ENCODE peak calls at places on chromosomes 6 and 20, in six cellular contexts. One of them, this sample, is unnamed.

GRCh38 chr6:21587925-21588811 is 5.4 kb upstream of the SOX4 start:
- DNase-seq in IMR-90: peak; percentile 44
- DNase-seq in trophoblast cell: no peak
- DNase-seq in neuronal stem cell: peak; percentile 73
- DNase-seq in H9: peak; percentile 60
- DNase-seq in H1: peak; percentile 79
- DNase-seq in this sample: peak; percentile 85

GRCh38 chr6:38065734-38066133 is 246.2 kb downstream of the ZFAND3 start:
- DNase-seq in trophoblast cell: no peak
- DNase-seq in H1: no peak
- DNase-seq in IMR-90: no peak
- DNase-seq in neuronal stem cell: no peak
- DNase-seq in H9: no peak
- DNase-seq in this sample: no peak

GRCh38 chr6:3335169-3335568 is 76.4 kb downstream of the PSMG4 start:
- DNase-seq in neuronal stem cell: no peak
- DNase-seq in IMR-90: no peak
- DNase-seq in trophoblast cell: no peak
- DNase-seq in H1: no peak
- DNase-seq in H9: peak; percentile 21
- DNase-seq in this sample: no peak

GRCh38 chr6:113732384-113732966 is 124.7 kb upstream of the MARCKS start:
- DNase-seq in IMR-90: peak; percentile 14
- DNase-seq in neuronal stem cell: peak; percentile 60
- DNase-seq in H1: peak; percentile 28
- DNase-seq in H9: no peak
- DNase-seq in trophoblast cell: no peak
- DNase-seq in this sample: peak; percentile 45

GRCh38 chr6:157989541-157990289 is 8.1 kb downstream of the SYNJ2 start:
- DNase-seq in neuronal stem cell: no peak
- DNase-seq in trophoblast cell: no peak
- DNase-seq in H1: no peak
- DNase-seq in H9: no peak
- DNase-seq in IMR-90: peak; percentile 65
- DNase-seq in this sample: peak; percentile 33

GRCh38 chr6:133854633-133855598 is 34.0 kb upstream of the TCF21 start:
- DNase-seq in H9: peak; percentile 60
- DNase-seq in H1: peak; percentile 74
- DNase-seq in IMR-90: no peak
- DNase-seq in neuronal stem cell: peak; percentile 29
- DNase-seq in trophoblast cell: no peak
- DNase-seq in this sample: peak; percentile 40

GRCh38 chr20:3167738-3168078 is 5.6 kb downstream of the LZTS3 start:
- DNase-seq in H9: no peak
- DNase-seq in H1: no peak
- DNase-seq in neuronal stem cell: no peak
- DNase-seq in IMR-90: no peak
- DNase-seq in trophoblast cell: no peak
- DNase-seq in this sample: no peak

GRCh38 chr6:20542927-20543602 is 8.8 kb downstream of the CDKAL1 start:
- DNase-seq in neuronal stem cell: no peak
- DNase-seq in IMR-90: peak; percentile 84
- DNase-seq in H1: no peak
- DNase-seq in trophoblast cell: peak; percentile 15
- DNase-seq in H9: no peak
- DNase-seq in this sample: peak; percentile 62

GRCh38 chr6:143961868-143962643 is 46.0 kb downstream of the PLAGL1 start:
- DNase-seq in H1: no peak
- DNase-seq in IMR-90: no peak
- DNase-seq in H9: no peak
- DNase-seq in neuronal stem cell: peak; percentile 69
- DNase-seq in trophoblast cell: no peak
- DNase-seq in this sample: no peak

GRCh38 chr6:159979136-159979874 is 10.4 kb downstream of the IGF2R start:
- DNase-seq in neuronal stem cell: no peak
- DNase-seq in H1: no peak
- DNase-seq in trophoblast cell: peak; percentile 76
- DNase-seq in IMR-90: peak; percentile 37
- DNase-seq in H9: no peak
- DNase-seq in this sample: peak; percentile 63

GRCh38 chr20:7333846-7334245 is 566.4 kb downstream of the BMP2 start:
- DNase-seq in H1: no peak
- DNase-seq in IMR-90: no peak
- DNase-seq in neuronal stem cell: no peak
- DNase-seq in trophoblast cell: no peak
- DNase-seq in H9: no peak
- DNase-seq in this sample: no peak

GRCh38 chr20:12764053-12764452 is 244.7 kb upstream of the SPTLC3 start:
- DNase-seq in IMR-90: no peak
- DNase-seq in H9: peak; percentile 46
- DNase-seq in trophoblast cell: no peak
- DNase-seq in H1: no peak
- DNase-seq in neuronal stem cell: no peak
- DNase-seq in this sample: no peak

GRCh38 chr6:4931530-4932505 is 72.0 kb downstream of the RPP40 start:
- DNase-seq in neuronal stem cell: no peak
- DNase-seq in H9: no peak
- DNase-seq in IMR-90: no peak
- DNase-seq in H1: peak; percentile 38
- DNase-seq in trophoblast cell: peak; percentile 58
- DNase-seq in this sample: no peak

GRCh38 chr6:149211046-149211571 is 106.4 kb upstream of the TAB2 start:
- DNase-seq in trophoblast cell: no peak
- DNase-seq in H9: no peak
- DNase-seq in IMR-90: peak; percentile 43
- DNase-seq in H1: no peak
- DNase-seq in neuronal stem cell: no peak
- DNase-seq in this sample: peak; percentile 73

GRCh38 chr6:89530982-89531381 is 98.0 kb downstream of the ANKRD6 start:
- DNase-seq in H9: no peak
- DNase-seq in H1: no peak
- DNase-seq in IMR-90: no peak
- DNase-seq in trophoblast cell: no peak
- DNase-seq in neuronal stem cell: no peak
- DNase-seq in this sample: no peak

GRCh38 chr6:68468244-68468884 is 166.7 kb upstream of the ADGRB3 start:
- DNase-seq in H1: peak; percentile 55
- DNase-seq in IMR-90: no peak
- DNase-seq in trophoblast cell: no peak
- DNase-seq in neuronal stem cell: no peak
- DNase-seq in H9: peak; percentile 33
- DNase-seq in this sample: no peak

GRCh38 chr6:17015551-17016381 is 86.1 kb upstream of the STMND1 start:
- DNase-seq in H1: no peak
- DNase-seq in neuronal stem cell: no peak
- DNase-seq in H9: peak; percentile 39
- DNase-seq in IMR-90: no peak
- DNase-seq in trophoblast cell: no peak
- DNase-seq in this sample: no peak

DNA sequence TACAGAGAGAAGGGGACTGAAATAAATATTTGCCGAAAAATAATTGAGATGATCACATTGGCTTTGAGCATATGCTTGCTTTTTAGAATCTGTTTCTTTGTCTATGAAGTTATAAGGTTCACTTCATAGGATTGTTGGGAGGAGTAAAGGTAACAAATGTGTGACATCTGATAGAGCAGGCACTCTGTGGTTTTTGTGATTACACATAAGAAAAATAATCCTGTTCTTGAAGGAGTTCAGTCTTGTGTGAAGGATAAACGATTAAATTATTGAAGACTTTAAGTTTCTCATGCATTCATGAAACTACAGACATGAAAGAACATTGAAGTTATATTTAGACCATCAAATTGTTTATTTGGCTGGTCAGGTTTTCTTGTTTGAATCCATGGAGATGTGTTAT is 45.0 kb downstream of the QKI start:
- DNase-seq in neuronal stem cell: no peak
- DNase-seq in trophoblast cell: no peak
- DNase-seq in H9: no peak
- DNase-seq in H1: no peak
- DNase-seq in IMR-90: peak; percentile 59
- DNase-seq in this sample: no peak
- H3K9ac ChIP-seq in neuronal stem cell: no peak overlapping the region
- H3K9ac ChIP-seq in trophoblast cell: no peak overlapping the region
- H3K9ac ChIP-seq in H9: no peak overlapping the region
- H3K9ac ChIP-seq in H1: no peak overlapping the region
- H3K9ac ChIP-seq in IMR-90: no peak overlapping the region
- H3K9ac ChIP-seq in this sample: peak overlapping the region; percentile 90

DNA sequence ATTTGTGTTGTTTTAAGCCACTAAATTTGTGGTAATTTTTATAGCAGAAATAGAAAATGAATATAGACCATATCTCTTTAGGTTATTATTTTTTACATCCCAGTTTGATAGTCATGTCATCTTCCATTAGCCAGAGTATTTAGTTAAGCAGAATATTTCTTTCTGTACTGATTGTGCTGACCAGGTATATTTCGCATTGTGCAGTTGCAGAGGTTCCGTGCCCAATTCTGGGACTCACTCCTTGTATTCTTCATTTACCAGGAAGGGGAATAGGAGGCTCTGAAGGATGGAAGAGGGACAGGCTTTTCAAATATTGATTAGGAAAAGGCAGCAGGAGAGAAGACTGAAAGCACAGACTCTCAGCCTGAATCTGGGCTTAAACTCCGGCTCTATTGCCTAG is 217.8 kb downstream of the AKAP7 start:
- DNase-seq in IMR-90: no peak
- DNase-seq in neuronal stem cell: no peak
- DNase-seq in H1: no peak
- DNase-seq in H9: no peak
- DNase-seq in trophoblast cell: no peak
- DNase-seq in this sample: no peak
- H4K91ac ChIP-seq in IMR-90: no peak overlapping the region
- H4K91ac ChIP-seq in neuronal stem cell: no peak overlapping the region
- H4K91ac ChIP-seq in H1: no peak overlapping the region
- H4K91ac ChIP-seq in H9: no peak overlapping the region
- H4K91ac ChIP-seq in trophoblast cell: no peak overlapping the region
- H4K91ac ChIP-seq in this sample: no peak overlapping the region

DNA sequence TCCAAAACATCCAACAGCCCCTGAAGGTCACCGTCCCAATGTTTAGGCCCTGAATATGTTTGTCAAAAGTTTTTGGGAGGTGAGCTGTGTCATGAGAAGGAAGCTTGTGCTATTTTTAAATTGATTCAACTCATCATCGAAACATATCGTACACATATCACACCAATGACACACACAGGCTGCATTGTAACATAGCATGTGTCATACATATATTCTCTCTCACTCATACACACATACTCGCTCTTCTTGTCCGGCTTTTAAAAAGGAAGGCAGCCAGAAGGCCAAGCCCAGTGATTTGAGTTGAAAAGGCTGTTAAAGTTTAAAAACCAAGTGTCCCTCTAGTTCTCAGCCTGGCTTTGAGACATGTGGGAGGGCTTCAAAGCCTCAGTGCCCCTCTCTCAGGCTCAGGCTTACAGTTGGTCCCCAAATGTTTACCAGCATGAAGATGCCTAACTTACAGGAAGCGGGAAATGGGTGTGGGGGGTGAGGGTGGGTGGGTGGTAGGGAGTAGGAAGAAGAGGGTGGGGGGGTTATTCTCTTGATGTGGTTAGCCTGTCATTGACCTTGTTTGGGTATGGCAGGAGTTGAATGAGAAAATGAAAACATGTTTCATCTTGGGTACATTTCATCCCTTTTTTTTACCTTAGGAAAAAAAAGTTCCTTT is 3.3 kb upstream of the PRDM1 start:
- DNase-seq in trophoblast cell: peak; percentile 25
- DNase-seq in IMR-90: peak; percentile 94
- DNase-seq in H1: no peak
- DNase-seq in neuronal stem cell: no peak
- DNase-seq in H9: no peak
- DNase-seq in this sample: peak; percentile 72
- H2BK5ac ChIP-seq in trophoblast cell: no peak overlapping the region
- H2BK5ac ChIP-seq in IMR-90: peak overlapping the region; percentile 95
- H2BK5ac ChIP-seq in H1: no peak overlapping the region
- H2BK5ac ChIP-seq in neuronal stem cell: no peak overlapping the region
- H2BK5ac ChIP-seq in H9: no peak overlapping the region
- H2BK5ac ChIP-seq in this sample: no peak overlapping the region

DNA sequence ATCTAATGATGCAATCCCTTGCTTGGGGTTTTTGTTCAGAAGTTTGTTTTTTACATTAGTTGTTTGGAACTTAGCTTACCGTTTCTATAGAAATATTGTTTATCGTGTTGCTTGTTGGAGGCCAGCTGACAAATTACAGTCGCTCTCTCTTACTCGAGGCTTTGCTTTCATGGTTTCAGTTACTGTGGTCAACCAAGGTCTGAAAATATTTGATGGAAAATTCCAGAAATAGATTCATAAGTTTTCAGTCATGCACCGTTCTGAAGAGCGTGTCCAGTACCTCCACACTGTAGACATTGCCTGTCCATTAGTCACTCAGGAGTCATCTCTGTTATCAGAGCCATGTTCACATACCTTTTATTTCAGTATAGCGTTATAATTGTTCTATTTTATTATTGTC is 47.9 kb downstream of the DEK start:
- DNase-seq in trophoblast cell: peak; percentile 69
- DNase-seq in neuronal stem cell: no peak
- DNase-seq in H9: no peak
- DNase-seq in IMR-90: peak; percentile 80
- DNase-seq in H1: no peak
- DNase-seq in this sample: peak; percentile 31
- H3K9ac ChIP-seq in trophoblast cell: no peak overlapping the region
- H3K9ac ChIP-seq in neuronal stem cell: no peak overlapping the region
- H3K9ac ChIP-seq in H9: no peak overlapping the region
- H3K9ac ChIP-seq in IMR-90: no peak overlapping the region
- H3K9ac ChIP-seq in H1: no peak overlapping the region
- H3K9ac ChIP-seq in this sample: no peak overlapping the region

DNA sequence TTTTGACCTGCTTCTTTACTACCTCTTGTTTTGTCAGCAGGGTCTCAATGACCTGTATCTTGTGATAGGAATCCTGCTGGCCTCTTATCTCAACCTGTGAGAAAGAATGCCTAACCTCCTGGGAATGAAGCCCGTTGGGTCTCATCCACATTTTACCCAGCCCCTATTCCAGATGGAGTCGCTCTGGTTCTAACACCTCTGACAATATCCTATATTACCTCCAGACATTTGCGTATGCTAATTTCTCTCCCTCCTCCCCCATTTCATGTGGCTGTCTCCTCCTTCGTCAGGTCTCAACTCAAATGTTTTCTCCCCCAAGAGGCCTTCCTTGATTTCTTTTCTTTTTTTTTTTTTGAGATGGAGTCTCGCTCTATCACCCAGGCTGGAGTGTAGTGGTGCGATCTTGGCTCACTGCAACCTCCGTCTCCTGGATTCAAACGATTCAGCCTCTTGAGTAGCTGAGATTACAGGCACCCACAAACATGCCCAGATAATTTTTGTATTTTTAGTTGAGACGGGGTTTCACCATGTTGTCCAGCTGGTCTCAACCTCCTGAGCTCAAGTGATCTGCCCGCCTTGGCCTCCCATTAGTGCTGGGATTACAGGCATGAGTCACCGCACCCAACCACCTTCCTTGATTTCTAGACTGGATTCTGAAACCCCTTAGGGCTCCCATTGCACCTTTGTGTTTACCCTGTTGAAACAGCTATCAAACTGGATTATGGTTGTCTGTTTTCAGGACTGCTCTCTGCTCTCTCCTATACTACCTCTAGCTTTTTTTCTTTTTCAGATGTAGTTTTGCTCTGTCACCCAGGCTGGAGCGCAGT is 49.5 kb upstream of the B4GALT5 start:
- DNase-seq in trophoblast cell: peak; percentile 93
- DNase-seq in H9: no peak
- DNase-seq in neuronal stem cell: no peak
- DNase-seq in H1: no peak
- DNase-seq in IMR-90: no peak
- DNase-seq in this sample: peak; percentile 22
- H4K91ac ChIP-seq in trophoblast cell: no peak overlapping the region
- H4K91ac ChIP-seq in H9: no peak overlapping the region
- H4K91ac ChIP-seq in neuronal stem cell: no peak overlapping the region
- H4K91ac ChIP-seq in H1: no peak overlapping the region
- H4K91ac ChIP-seq in IMR-90: no peak overlapping the region
- H4K91ac ChIP-seq in this sample: no peak overlapping the region